ENCODE peak calls at places on chromosomes 12 and 14, in eight cellular contexts. G is PC-3, C is mammary epithelial cell, B is GM12878, H is H9, N is neuronal stem cell, M is MM.1S, V is SK-N-MC. F is an unnamed sample.

GRCh38 chr14:98210045-98210678 is 1061.8 kb downstream of the BCL11B start:
- DNase-seq in C (no peak), V (peak; percentile 61), H (no peak), B (no peak), G (no peak), M (peak; percentile 38), N (no peak), F (peak; percentile 68)

GRCh38 chr14:72253503-72253902 is 321.3 kb downstream of the RGS6 start:
- DNase-seq in G (no peak), M (no peak), N (no peak), C (no peak), V (no peak), H (no peak), B (no peak), F (no peak)

GRCh38 chr14:103279129-103280025 is 54.7 kb upstream of the EIF5 start:
- DNase-seq in M (no peak), B (no peak), G (no peak), N (no peak), C (no peak), H (peak; percentile 58), V (no peak), F (peak; percentile 82)

GRCh38 chr14:68691031-68691864 is 101.6 kb downstream of the ZFP36L1 start:
- DNase-seq in N (peak; percentile 79), V (no peak), G (no peak), H (peak; percentile 68), C (no peak), M (no peak), B (no peak), F (peak; percentile 82)

GRCh38 chr12:24553259-24553658 is 395.6 kb downstream of the BCAT1 start:
- DNase-seq in N (no peak), C (no peak), M (no peak), V (no peak), B (no peak), G (no peak), H (no peak), F (no peak)

GRCh38 chr12:33596061-33596460 is 156.4 kb upstream of the SYT10 start:
- DNase-seq in H (no peak), M (no peak), C (peak; percentile 2), N (no peak), B (no peak), V (no peak), G (no peak), F (no peak)

GRCh38 chr12:117897379-117898161 is 71.2 kb downstream of the KSR2 start:
- DNase-seq in M (no peak), V (no peak), G (no peak), C (no peak), H (no peak), N (no peak), B (peak; percentile 57), F (no peak)

GRCh38 chr12:14384783-14385638 is 19.5 kb downstream of the ATF7IP start:
- DNase-seq in V (peak; percentile 91), B (peak; percentile 92), M (peak; percentile 55), N (peak; percentile 92), C (peak; percentile 92), G (peak; percentile 68), H (peak; percentile 69), F (peak; percentile 88)

GRCh38 chr12:76030378-76031080 is 1.0 kb downstream of the PHLDA1 start:
- DNase-seq in B (no peak), N (no peak), M (peak; percentile 57), V (no peak), H (no peak), C (no peak), G (no peak), F (no peak)

DNA sequence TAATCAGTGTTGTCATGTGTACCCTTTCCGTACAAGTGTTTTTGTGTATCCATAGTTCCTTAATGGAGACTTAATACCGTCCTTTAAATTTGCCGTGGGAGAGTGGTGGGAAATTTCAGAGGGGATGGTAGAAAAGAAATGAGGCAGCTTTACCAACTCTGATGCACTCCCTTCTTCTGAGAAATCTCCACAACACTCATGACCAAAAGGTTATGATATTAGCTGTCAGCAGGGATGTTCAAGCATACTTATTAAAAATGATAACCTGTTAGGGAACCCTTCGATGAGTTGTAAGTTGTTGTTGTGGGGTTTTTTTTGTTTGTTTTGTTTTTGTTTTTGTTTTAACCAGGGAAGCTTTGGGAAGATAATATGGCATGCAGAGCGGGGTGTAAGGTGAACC is 12.5 kb downstream of the RAB21 start:
- DNase-seq in C (no peak), M (no peak), V (no peak), H (no peak), G (no peak), B (no peak), N (no peak), F (no peak)
- H3K9ac ChIP-seq in C (no peak overlapping the region), M (no peak overlapping the region), V (no peak overlapping the region), H (no peak overlapping the region), G (no peak overlapping the region), B (no peak overlapping the region), N (no peak overlapping the region), F (no peak overlapping the region)

DNA sequence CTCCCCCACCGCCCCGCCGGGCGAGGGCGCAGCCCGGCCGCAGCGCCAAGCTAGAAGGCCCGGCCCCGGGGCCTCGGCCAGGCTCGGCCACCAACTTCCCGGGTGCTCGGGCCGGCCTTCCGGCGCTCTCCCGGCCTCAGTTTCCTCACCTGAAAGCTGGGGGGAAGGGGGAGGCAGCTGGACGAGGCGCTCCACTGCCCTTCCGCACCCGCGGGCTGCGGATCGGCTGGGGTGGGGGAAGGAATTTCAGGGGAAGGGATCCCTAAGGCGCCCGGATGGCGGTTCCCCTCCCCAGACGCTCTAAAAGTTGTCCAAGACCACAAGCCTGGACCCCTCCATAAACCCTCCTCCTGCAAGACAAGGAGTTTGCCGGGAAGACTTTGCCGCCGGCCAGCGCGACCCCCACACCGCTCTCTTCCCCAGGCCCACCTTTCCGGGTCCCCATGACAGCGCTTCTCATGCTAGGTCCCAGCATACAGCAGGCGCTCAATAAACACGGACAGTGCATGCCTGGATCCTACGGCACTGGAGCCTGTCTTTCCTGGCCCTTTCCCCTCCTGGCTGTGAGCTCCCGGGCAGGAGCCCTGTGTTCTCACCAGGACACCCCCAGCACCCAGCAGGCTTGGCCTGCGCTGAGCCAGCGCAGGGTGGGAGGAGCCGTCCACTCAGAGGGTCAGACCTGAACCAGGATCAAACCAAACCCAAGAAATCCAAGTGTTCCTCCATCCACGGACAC is 18.1 kb downstream of the BEGAIN start:
- DNase-seq in H (no peak), N (no peak), M (no peak), V (no peak), G (no peak), C (no peak), B (no peak), F (no peak)
- H3K9ac ChIP-seq in H (no peak overlapping the region), N (peak overlapping the region; percentile 81), M (no peak overlapping the region), V (no peak overlapping the region), G (no peak overlapping the region), C (no peak overlapping the region), B (no peak overlapping the region), F (no peak overlapping the region)

GRCh38 chr12:3456809-3457208 is 34.2 kb upstream of the PRMT8 start:
- DNase-seq in H (peak; percentile 90), N (peak; percentile 59), M (no peak), G (no peak), V (no peak), B (no peak), C (no peak), F (peak; percentile 94)
- H3K9ac ChIP-seq in H (no peak overlapping the region), N (no peak overlapping the region), M (no peak overlapping the region), G (no peak overlapping the region), V (no peak overlapping the region), B (no peak overlapping the region), C (peak overlapping the region; percentile 35), F (no peak overlapping the region)

GRCh38 chr12:132049442-132049841 is 94.7 kb downstream of the DDX51 start:
- DNase-seq in H (no peak), N (no peak), C (no peak), B (no peak), M (no peak), G (no peak), V (no peak), F (no peak)

GRCh38 chr12:132043770-132044467 is 94.2 kb downstream of the EP400 start:
- DNase-seq in C (no peak), B (no peak), M (no peak), G (no peak), N (no peak), H (no peak), V (no peak), F (no peak)

GRCh38 chr12:132044661-132045412 is 95.1 kb downstream of the EP400 start:
- DNase-seq in H (no peak), B (no peak), G (no peak), N (no peak), C (no peak), V (no peak), M (no peak), F (no peak)

GRCh38 chr12:132045751-132046150 is 96.0 kb downstream of the EP400 start:
- DNase-seq in H (no peak), V (no peak), B (no peak), M (no peak), C (no peak), N (no peak), G (no peak), F (no peak)

DNA sequence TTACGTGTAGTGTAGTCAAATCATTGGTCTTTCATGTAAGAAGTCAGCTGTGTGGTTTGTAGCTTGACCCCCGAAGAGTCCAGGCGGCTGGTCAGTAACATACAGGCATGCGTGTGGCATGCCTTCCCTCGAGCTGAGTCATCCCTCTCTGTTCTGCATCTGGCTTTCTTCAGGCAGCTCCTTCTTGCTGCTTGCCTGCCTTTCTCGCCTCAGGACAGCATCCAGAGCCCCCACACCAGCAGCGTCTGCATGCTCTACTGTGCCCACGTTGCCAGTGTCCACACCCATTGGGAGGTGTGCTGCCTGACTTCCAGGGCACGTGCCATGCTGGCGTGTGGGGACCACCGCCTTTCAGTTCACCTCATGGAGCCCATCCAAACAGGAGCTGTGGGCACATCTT is 96.8 kb downstream of the EP400 start:
- DNase-seq in B (no peak), C (no peak), V (no peak), N (no peak), M (no peak), G (no peak), H (no peak), F (no peak)
- H3K9ac ChIP-seq in B (no peak overlapping the region), C (no peak overlapping the region), V (no peak overlapping the region), N (no peak overlapping the region), M (no peak overlapping the region), G (no peak overlapping the region), H (no peak overlapping the region), F (no peak overlapping the region)

DNA sequence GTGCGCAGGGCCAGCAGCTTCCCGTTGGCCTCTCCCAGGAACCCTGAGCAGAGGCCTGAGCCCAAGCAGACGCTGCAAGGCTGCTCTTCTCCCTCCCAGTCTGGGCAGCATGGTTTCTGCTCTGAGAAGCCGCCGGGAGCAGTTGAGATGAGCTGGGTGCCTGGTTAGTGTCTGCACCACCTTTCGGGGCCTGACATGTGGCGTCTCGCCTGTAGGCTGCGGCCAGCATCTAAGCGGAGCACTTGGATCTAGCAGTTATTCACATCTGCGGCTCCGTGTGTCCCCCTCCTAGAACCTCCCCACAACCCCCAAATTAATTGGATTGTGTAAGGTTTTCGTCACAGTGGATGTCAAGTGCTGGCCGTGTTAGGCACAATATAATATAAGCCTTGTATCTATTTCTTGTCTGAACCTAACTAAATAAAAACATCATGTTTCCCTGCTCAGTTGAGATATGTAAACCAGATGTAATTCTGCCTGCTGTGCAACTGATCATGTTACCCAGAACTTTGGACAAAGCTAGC is 45.6 kb downstream of the ELK3 start:
- DNase-seq in B (no peak), C (no peak), M (no peak), G (no peak), V (no peak), H (no peak), N (no peak), F (peak; percentile 63)
- H3K9ac ChIP-seq in B (no peak overlapping the region), C (no peak overlapping the region), M (no peak overlapping the region), G (no peak overlapping the region), V (no peak overlapping the region), H (no peak overlapping the region), N (no peak overlapping the region), F (no peak overlapping the region)